ENCODE peak calls at places on chromosomes 13 and 19, in five cellular contexts. M, T, O, D and V are unnamed samples.

GRCh38 chr19:46366620-46367277 is 19.9 kb downstream of the PPP5C start:
- DNase-seq in M (no peak), T (no peak), O (no peak), D (no peak), V (no peak)

GRCh38 chr13:36509369-36509768 is 77.1 kb downstream of the CCNA1 start:
- DNase-seq in M (no peak), T (no peak), O (no peak), D (no peak), V (peak)

GRCh38 chr19:7013678-7014077 is 7.6 kb downstream of the MBD3L2B start:
- DNase-seq in M (no peak), T (no peak), O (no peak), D (peak), V (no peak)

GRCh38 chr13:95154441-95154886 is 146.8 kb downstream of the ABCC4 start:
- DNase-seq in M (no peak), T (no peak), O (no peak), D (peak), V (no peak)

GRCh38 chr19:14156971-14157717 is 20.8 kb upstream of the ASF1B start:
- DNase-seq in M (no peak), T (no peak), O (no peak), D (no peak), V (no peak)

GRCh38 chr19:17394891-17395415 is 957 bp upstream of the CCDC194 start:
- DNase-seq in M (no peak), T (no peak), O (peak), D (peak), V (peak)

GRCh38 chr13:40292108-40292507 is 374.3 kb downstream of the FOXO1 start:
- DNase-seq in M (no peak), T (no peak), O (no peak), D (no peak), V (no peak)

GRCh38 chr13:39918837-39919236 is 263.4 kb downstream of the COG6 start:
- DNase-seq in M (no peak), T (no peak), O (no peak), D (no peak), V (no peak)

GRCh38 chr13:48976677-48977625 is 1.2 kb downstream of the FNDC3A start:
- DNase-seq in M (peak), T (no peak), O (no peak), D (no peak), V (peak)

GRCh38 chr13:32384702-32385101 is 43.2 kb downstream of the N4BP2L1 start:
- DNase-seq in M (no peak), T (peak), O (no peak), D (no peak), V (no peak)

GRCh38 chr13:51730927-51731326 is 73.0 kb downstream of the DHRS12 start:
- DNase-seq in M (no peak), T (no peak), O (no peak), D (no peak), V (no peak)

GRCh38 chr19:41376998-41377365 is 649 bp downstream of the TMEM91 start:
- DNase-seq in M (no peak), T (no peak), O (no peak), D (no peak), V (no peak)

GRCh38 chr13:32428581-32429072 is 697 bp upstream of the N4BP2L1 start:
- DNase-seq in M (no peak), T (no peak), O (no peak), D (no peak), V (no peak)

GRCh38 chr13:62678039-62678438 is 1262.4 kb upstream of the PCDH20 start:
- DNase-seq in M (no peak), T (no peak), O (no peak), D (no peak), V (no peak)

GRCh38 chr13:75687145-75687763 is 51.1 kb downstream of the LMO7 start:
- DNase-seq in M (no peak), T (no peak), O (peak), D (peak), V (no peak)

GRCh38 chr13:32538234-32538620 is 368 bp downstream of the N4BP2L2 start:
- DNase-seq in M (no peak), T (peak), O (peak), D (peak), V (no peak)

GRCh38 chr19:58395220-58395978 is at the start of gene RNF225:
- DNase-seq in M (no peak), T (peak), O (no peak), D (no peak), V (no peak)

GRCh38 chr19:18233224-18233825 is 7.1 kb upstream of the PDE4C start:
- DNase-seq in M (peak), T (no peak), O (peak), D (peak), V (no peak)

GRCh38 chr19:16544468-16545231 is 2.4 kb upstream of the CHERP start:
- DNase-seq in M (no peak), T (no peak), O (no peak), D (no peak), V (no peak)

DNA sequence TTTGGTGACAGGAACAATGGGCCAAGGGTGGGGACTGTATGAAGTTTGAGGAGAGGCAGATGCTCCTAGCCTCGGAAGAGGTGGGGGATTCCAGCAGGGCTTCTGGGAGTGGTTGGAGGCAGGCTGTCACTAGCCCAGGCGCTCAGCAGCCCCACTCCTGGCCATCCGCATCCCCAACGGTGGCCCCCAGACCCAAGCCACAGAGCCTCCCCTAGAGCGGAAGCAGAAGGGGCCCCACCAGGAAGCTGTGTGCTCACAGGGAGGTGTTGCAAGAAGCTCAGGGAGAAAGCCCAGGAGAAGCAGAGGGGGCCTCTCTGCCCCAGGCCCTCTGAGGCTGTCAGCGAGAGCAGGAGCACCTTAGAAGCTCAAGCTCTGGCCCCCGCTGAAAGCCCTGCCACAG is 8.3 kb downstream of the PRAM1 start:
- DNase-seq in M (no peak), T (no peak), O (no peak), D (no peak), V (peak)
- H3K4me3 ChIP-seq in M (no peak), T (no peak), O (no peak), D (no peak), V (no peak)

GRCh38 chr19:47389150-47389556 is 30.2 kb downstream of the MEIS3 start:
- DNase-seq in M (no peak), T (no peak), O (no peak), D (no peak), V (no peak)

GRCh38 chr19:47390533-47391488 is 28.5 kb downstream of the MEIS3 start:
- DNase-seq in M (no peak), T (no peak), O (no peak), D (peak), V (no peak)

DNA sequence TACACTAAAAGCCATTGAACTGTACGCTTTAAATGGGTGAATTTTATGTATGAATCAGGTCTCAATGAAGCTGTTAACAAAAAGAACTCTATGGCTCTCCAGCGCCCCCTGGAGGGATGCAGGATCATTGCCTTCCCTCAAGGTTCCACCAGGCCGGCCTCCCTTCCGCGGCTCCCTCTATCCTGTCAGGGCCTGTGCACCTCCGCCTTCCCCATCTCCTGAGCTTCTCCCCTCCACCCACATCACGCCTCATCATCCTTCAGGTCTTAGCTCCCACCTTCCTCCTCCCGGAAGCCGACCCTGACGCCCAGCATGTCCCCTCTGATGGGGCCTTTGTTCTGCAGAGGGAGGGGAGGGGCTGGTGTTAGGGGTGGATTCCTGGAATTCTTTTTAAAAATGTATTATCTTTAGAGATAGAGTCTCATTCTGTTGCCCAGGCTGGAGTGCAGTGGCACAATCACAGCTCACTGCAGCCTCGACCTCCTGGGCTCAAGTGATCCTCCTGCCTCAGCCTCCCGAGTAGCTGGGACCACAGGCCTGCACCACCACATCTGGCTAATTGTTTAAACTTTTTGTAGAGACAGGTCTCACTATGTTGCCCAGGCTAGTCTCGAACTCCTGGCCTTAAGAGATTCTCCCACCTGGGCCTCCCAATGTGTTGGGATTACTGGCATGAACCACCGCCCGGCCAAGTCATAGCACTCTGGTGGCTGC is 27.7 kb downstream of the MEIS3 start:
- DNase-seq in M (peak), T (peak), O (peak), D (peak), V (peak)
- H3K4me3 ChIP-seq in M (no peak), T (no peak), O (no peak), D (no peak), V (no peak)

DNA sequence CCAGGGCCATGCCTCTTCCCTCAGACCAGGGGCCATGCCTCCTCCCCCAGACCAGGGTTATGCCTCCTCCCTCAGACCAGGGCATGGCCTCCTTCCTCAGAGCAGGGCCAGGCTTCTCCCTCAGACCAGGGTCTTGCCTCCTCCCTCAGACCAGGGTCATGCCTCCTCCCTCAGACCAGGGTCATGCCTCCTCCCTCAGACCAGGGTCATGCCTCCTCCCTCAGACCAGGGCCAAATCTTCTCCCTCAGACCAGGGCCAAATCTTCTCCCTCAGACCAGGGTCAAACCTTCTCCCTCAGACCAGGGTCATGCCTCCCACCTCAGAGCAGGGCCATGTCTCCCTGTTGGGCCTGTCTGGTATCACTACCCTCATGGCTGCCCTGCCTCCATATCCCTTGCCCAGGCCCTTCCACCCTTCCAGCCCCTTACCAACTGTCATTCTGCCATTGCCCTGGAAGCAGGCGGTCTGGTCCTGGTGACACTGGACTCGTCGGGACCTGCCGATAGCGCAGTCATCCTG is 4.2 kb downstream of the LYPD5 start:
- DNase-seq in M (no peak), T (no peak), O (no peak), D (no peak), V (no peak)
- H3K4me3 ChIP-seq in M (peak), T (peak), O (peak), D (no peak), V (no peak)

GRCh38 chr19:44725251-44725650 is 23.3 kb upstream of the BCL3 start:
- DNase-seq in M (no peak), T (no peak), O (no peak), D (no peak), V (no peak)

GRCh38 chr19:44720945-44721344 is 22.0 kb downstream of the CEACAM16 start:
- DNase-seq in M (no peak), T (no peak), O (no peak), D (peak), V (no peak)

GRCh38 chr19:44723299-44723951 is 24.5 kb downstream of the CEACAM16 start:
- DNase-seq in M (no peak), T (no peak), O (no peak), D (no peak), V (no peak)

GRCh38 chr19:44723952-44724319 is 24.6 kb upstream of the BCL3 start:
- DNase-seq in M (peak), T (peak), O (peak), D (peak), V (peak)

GRCh38 chr19:44722131-44723121 is 23.5 kb downstream of the CEACAM16 start:
- DNase-seq in M (no peak), T (no peak), O (no peak), D (no peak), V (peak)
- H3K4me3 ChIP-seq in M (no peak), T (no peak), O (no peak), D (no peak), V (no peak)

GRCh38 chr13:46595136-46595917 is 42.4 kb downstream of the LRCH1 start:
- DNase-seq in M (no peak), T (peak), O (peak), D (peak), V (peak)

GRCh38 chr13:46592410-46592809 is 39.4 kb downstream of the LRCH1 start:
- DNase-seq in M (no peak), T (no peak), O (no peak), D (peak), V (no peak)

GRCh38 chr13:46596501-46596900 is 43.5 kb downstream of the LRCH1 start:
- DNase-seq in M (no peak), T (no peak), O (no peak), D (no peak), V (no peak)

GRCh38 chr13:46595918-46596315 is 42.9 kb downstream of the LRCH1 start:
- DNase-seq in M (no peak), T (no peak), O (no peak), D (no peak), V (no peak)

GRCh38 chr13:46593403-46593802 is 40.4 kb downstream of the LRCH1 start:
- DNase-seq in M (peak), T (no peak), O (no peak), D (no peak), V (peak)
- H3K4me3 ChIP-seq in M (no peak), T (no peak), O (no peak), D (no peak), V (no peak)

GRCh38 chr19:10603873-10604459 is 16.9 kb upstream of the AP1M2 start:
- DNase-seq in M (peak), T (no peak), O (no peak), D (no peak), V (peak)
- H3K4me3 ChIP-seq in M (peak), T (peak), O (peak), D (peak), V (peak)

GRCh38 chr19:934865-935422 is 9.1 kb downstream of the ARID3A start:
- DNase-seq in M (no peak), T (peak), O (peak), D (peak), V (no peak)
- H3K4me3 ChIP-seq in M (no peak), T (peak), O (no peak), D (no peak), V (no peak)

GRCh38 chr19:15288146-15288963 is 44.0 kb downstream of the BRD4 start:
- DNase-seq in M (no peak), T (no peak), O (peak), D (no peak), V (no peak)

GRCh38 chr19:15289673-15290072 is 42.7 kb downstream of the BRD4 start:
- DNase-seq in M (no peak), T (no peak), O (no peak), D (no peak), V (no peak)

GRCh38 chr19:15291666-15292065 is 40.7 kb downstream of the BRD4 start:
- DNase-seq in M (no peak), T (no peak), O (peak), D (no peak), V (peak)

GRCh38 chr19:15291089-15291488 is 41.2 kb downstream of the BRD4 start:
- DNase-seq in M (no peak), T (no peak), O (peak), D (peak), V (no peak)

DNA sequence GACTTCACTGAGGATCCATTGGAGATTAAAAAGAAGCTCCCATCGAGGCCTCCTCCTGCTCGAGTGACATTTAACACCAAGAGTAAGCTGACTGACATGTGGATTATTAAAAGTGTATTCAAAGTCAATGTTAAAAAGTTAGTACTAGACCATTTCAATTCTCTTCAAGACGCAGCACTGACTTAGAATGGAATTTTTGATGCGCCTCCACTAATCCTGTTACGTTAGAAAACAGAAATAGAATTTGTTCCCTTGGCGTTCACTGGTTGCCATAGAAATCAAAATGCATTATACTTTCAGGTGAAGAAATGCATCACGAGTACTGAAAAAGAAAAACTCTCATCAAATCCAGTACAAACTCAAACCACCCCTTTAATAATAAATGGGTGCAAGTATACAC is 42.2 kb downstream of the BRD4 start:
- DNase-seq in M (no peak), T (no peak), O (no peak), D (no peak), V (no peak)
- H3K4me3 ChIP-seq in M (peak), T (no peak), O (no peak), D (no peak), V (no peak)

GRCh38 chr19:5492813-5493409 is 37.7 kb downstream of the ZNRF4 start:
- DNase-seq in M (no peak), T (no peak), O (no peak), D (no peak), V (no peak)
- H3K4me3 ChIP-seq in M (no peak), T (no peak), O (no peak), D (no peak), V (no peak)

GRCh38 chr19:55373993-55374757 is 2.5 kb upstream of the TMEM190 start:
- DNase-seq in M (no peak), T (no peak), O (peak), D (peak), V (no peak)
- H3K4me3 ChIP-seq in M (no peak), T (no peak), O (no peak), D (no peak), V (no peak)